ENCODE peak calls at places on chromosomes 12 and 14, in ten cellular contexts. C, B, I, L, R, F, T, N, O and K are unnamed samples.

GRCh38 chr12:14884458-14884878 is 1.2 kb downstream of the MGP start:
- DNase-seq in R (peak; percentile 35), I (peak; percentile 83), N (no peak), L (peak; percentile 87), O (peak; percentile 91), F (peak; percentile 5), B (peak; percentile 23), C (peak; percentile 72), T (peak; percentile 78), K (no peak)

GRCh38 chr14:52840916-52841315 is 49.5 kb upstream of the GNPNAT1 start:
- DNase-seq in I (no peak), F (peak; percentile 43), T (no peak), C (peak; percentile 71), N (no peak), R (peak; percentile 14), L (peak; percentile 66), B (no peak), O (peak; percentile 56), K (peak; percentile 67)

GRCh38 chr12:47192046-47192445 is 112.3 kb upstream of the AMIGO2 start:
- DNase-seq in O (no peak), B (no peak), T (no peak), F (no peak), C (no peak), L (no peak), N (no peak), R (no peak), I (no peak), K (no peak)

GRCh38 chr14:41235466-41235865 is 371.2 kb upstream of the LRFN5 start:
- DNase-seq in I (no peak), N (no peak), F (no peak), R (no peak), C (no peak), O (no peak), T (no peak), B (no peak), L (no peak), K (no peak)

GRCh38 chr14:103802353-103802752 is 45.0 kb downstream of the PPP1R13B start:
- DNase-seq in T (no peak), O (no peak), F (no peak), L (no peak), R (peak; percentile 80), N (no peak), B (no peak), I (no peak), C (no peak), K (no peak)

GRCh38 chr12:120117961-120118709 is 1.6 kb upstream of the RAB35 start:
- DNase-seq in O (no peak), T (no peak), R (peak; percentile 64), N (no peak), B (no peak), I (no peak), L (peak; percentile 72), F (no peak), C (peak; percentile 67), K (peak; percentile 61)

GRCh38 chr12:106112094-106112822 is 26.5 kb downstream of the NUAK1 start:
- DNase-seq in T (no peak), L (peak; percentile 45), F (no peak), N (no peak), I (no peak), O (no peak), R (peak; percentile 88), C (peak; percentile 22), B (no peak), K (no peak)

GRCh38 chr12:116532986-116533342 is 26.2 kb upstream of the MAP1LC3B2 start:
- DNase-seq in F (no peak), L (no peak), B (no peak), T (no peak), O (no peak), I (peak; percentile 51), C (no peak), N (no peak), R (no peak), K (no peak)